ENCODE peak calls at places on chromosome X, in five cellular contexts. N is RWPE1, M is left lung, E is kidney, B is fibroblast of mammary gland. H is an unnamed sample.

GRCh38 chrX:25600776-25601175 is 537.4 kb upstream of the MAGEB18 start:
- DNase-seq in M (no peak), B (peak), E (no peak), N (no peak), H (no peak)

GRCh38 chrX:82765806-82766205 is 742.3 kb upstream of the POU3F4 start:
- DNase-seq in N (no peak), M (no peak), B (no peak), E (no peak), H (no peak)

GRCh38 chrX:152915541-152916241 is 17.8 kb downstream of the ZNF185 start:
- DNase-seq in B (peak), E (no peak), N (no peak), M (no peak), H (peak)

GRCh38 chrX:150202641-150203248 is 160.4 kb upstream of the MAMLD1 start:
- DNase-seq in M (no peak), E (no peak), N (no peak), B (peak), H (peak)

GRCh38 chrX:150897371-150898319 is 823 bp downstream of the CD99L2 start:
- DNase-seq in N (peak), E (no peak), M (peak), B (peak), H (no peak)

GRCh38 chrX:119669424-119670037 is 23.4 kb downstream of the SEPTIN6 start:
- DNase-seq in M (no peak), B (peak), E (peak), N (no peak), H (no peak)

GRCh38 chrX:44025611-44026010 is 52.4 kb upstream of the NDP start:
- DNase-seq in N (no peak), E (no peak), M (no peak), B (peak), H (no peak)

GRCh38 chrX:108439434-108439883 is at the start of gene COL4A5:
- DNase-seq in B (peak), N (peak), M (no peak), E (no peak), H (no peak)

GRCh38 chrX:68304602-68305001 is 128.7 kb downstream of the OPHN1 start:
- DNase-seq in B (no peak), M (no peak), E (no peak), N (no peak), H (no peak)

GRCh38 chrX:2828404-2829065 is at the start of gene GYG2:
- DNase-seq in M (no peak), N (no peak), B (peak), E (peak), H (no peak)

GRCh38 chrX:39527045-39527444 is 570.7 kb downstream of the BCOR start:
- DNase-seq in B (peak), M (no peak), N (no peak), E (no peak), H (no peak)

GRCh38 chrX:147803948-147804347 is 107.8 kb upstream of the FMR1 start:
- DNase-seq in E (no peak), N (peak), B (peak), M (no peak), H (no peak)

GRCh38 chrX:76555816-76556215 is 128.3 kb downstream of the MAGEE1 start:
- DNase-seq in M (no peak), B (peak), E (no peak), N (no peak), H (no peak)
- TF ChIP-seq CTCF in M (no peak), B (peak), E (no peak), N (no peak), H (no peak)

GRCh38 chrX:102154218-102154860 is 1.4 kb downstream of the BEX5 start:
- DNase-seq in B (no peak), N (no peak), M (no peak), E (no peak), H (no peak)
- TF ChIP-seq CTCF in B (no peak), N (no peak), M (no peak), E (no peak), H (no peak)

GRCh38 chrX:155179343-155179997 is 36.8 kb upstream of the VBP1 start:
- DNase-seq in E (no peak), B (no peak), M (no peak), N (no peak), H (no peak)
- TF ChIP-seq CTCF in E (no peak), B (no peak), M (no peak), N (no peak), H (no peak)

DNA sequence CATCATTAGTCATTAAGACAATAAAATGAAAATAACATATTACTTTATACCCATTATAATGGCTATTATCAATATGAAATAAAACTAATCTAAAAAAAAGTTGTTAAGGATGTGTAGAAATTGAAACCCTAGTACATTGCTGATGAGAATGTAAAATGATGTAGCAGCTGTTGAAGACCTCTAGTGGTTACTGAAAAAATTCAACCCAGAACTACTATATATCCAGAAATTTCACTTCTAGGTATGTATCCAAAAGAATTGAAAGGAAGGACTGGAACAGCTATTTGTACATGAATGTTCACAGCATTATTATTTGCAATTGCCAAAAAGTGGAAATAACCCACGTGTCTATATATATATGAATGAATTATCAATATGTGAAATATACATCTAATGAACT is 180.3 kb upstream of the KLHL4 start:
- DNase-seq in E (no peak), B (no peak), N (no peak), M (no peak), H (no peak)
- TF ChIP-seq CTCF in E (no peak), B (no peak), N (no peak), M (no peak), H (no peak)

DNA sequence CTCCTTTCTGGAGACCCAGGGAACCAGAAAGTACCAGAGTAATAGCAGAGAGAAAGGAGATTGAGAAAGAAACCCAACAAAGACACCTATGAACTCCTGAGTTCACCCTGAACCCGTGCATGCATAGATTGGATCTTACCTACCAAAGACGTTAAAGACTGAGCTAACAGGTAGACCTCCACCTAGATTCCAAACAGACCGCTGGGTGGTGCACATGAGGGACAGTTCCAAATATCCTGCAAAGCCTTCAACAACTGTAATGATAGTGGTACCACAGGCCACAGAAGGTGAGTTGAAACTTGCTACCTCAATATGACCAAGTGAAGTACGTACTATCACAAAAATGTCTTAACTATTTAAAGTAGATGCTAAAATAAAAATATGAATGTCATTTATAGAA is 34.0 kb upstream of the NR0B1 start:
- DNase-seq in N (no peak), M (no peak), E (no peak), B (no peak), H (no peak)
- TF ChIP-seq CTCF in N (no peak), M (no peak), E (no peak), B (no peak), H (no peak)

DNA sequence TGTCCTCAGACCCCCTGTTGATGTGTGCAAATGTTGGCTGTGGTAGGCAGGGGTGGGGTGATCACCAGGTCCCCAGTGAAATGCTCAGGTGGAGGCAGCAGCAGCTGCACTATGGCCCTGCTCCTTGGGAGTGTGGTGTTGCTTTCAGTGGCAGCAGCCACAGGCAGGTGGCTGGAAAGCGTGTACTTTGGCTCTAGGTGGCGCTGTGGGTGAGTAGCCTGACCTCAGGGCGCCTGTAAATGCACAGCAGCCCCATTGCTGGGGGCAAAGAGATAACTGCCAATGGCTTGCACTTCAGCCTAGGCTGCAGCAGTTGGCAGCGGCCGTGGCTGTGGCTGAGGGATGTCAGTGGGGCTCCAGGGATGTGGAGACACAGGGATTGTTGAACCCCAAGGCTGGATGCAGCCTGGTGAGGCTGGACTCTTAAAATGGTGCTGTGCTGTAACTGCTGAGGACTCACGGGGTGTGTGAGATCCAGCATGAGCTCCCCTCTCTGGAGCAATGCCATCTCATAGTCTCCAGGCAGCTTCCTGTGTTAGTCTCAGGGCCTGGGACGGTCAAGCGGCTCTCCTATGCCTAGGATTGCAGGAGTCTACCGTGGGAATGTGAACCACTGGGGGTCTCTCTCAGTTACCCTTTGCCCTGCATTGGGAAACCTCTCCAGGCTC is 421.7 kb upstream of the HTR2C start:
- DNase-seq in E (no peak), B (no peak), N (no peak), M (no peak), H (no peak)
- TF ChIP-seq CTCF in E (no peak), B (no peak), N (no peak), M (no peak), H (no peak)

GRCh38 chrX:19604375-19604774 is 89.1 kb upstream of the MAP3K15 start:
- DNase-seq in N (no peak), M (no peak), B (no peak), E (no peak), H (no peak)
- TF ChIP-seq CTCF in N (no peak), M (no peak), B (no peak), E (no peak), H (no peak)

GRCh38 chrX:53227224-53227765 is 2.3 kb upstream of the KDM5C start:
- DNase-seq in M (no peak), N (no peak), E (no peak), B (no peak), H (no peak)

GRCh38 chrX:53224860-53225797 is at the start of gene KDM5C:
- DNase-seq in B (peak), E (peak), N (peak), M (peak), H (peak)

GRCh38 chrX:53223955-53224859 is 800 bp downstream of the KDM5C start:
- DNase-seq in N (peak), B (peak), E (peak), M (peak), H (no peak)

GRCh38 chrX:53223068-53223693 is 1.8 kb downstream of the KDM5C start:
- DNase-seq in E (no peak), B (peak), N (no peak), M (no peak), H (no peak)
- TF ChIP-seq CTCF in E (no peak), B (no peak), N (no peak), M (no peak), H (no peak)

GRCh38 chrX:71096702-71097032 is 1.0 kb downstream of the FOXO4 start:
- DNase-seq in E (no peak), M (peak), N (no peak), B (no peak), H (no peak)

GRCh38 chrX:71098951-71099506 is 3.4 kb downstream of the FOXO4 start:
- DNase-seq in E (no peak), B (no peak), N (no peak), M (no peak), H (no peak)

GRCh38 chrX:71099736-71100135 is 4.1 kb downstream of the FOXO4 start:
- DNase-seq in N (no peak), E (no peak), M (no peak), B (no peak), H (no peak)

GRCh38 chrX:71095971-71096701 is 485 bp downstream of the FOXO4 start:
- DNase-seq in N (peak), B (peak), M (no peak), E (peak), H (no peak)

GRCh38 chrX:71098302-71098701 is 2.7 kb downstream of the FOXO4 start:
- DNase-seq in E (no peak), M (peak), B (peak), N (no peak), H (peak)
- TF ChIP-seq CTCF in E (peak), M (peak), B (peak), N (no peak), H (peak)

DNA sequence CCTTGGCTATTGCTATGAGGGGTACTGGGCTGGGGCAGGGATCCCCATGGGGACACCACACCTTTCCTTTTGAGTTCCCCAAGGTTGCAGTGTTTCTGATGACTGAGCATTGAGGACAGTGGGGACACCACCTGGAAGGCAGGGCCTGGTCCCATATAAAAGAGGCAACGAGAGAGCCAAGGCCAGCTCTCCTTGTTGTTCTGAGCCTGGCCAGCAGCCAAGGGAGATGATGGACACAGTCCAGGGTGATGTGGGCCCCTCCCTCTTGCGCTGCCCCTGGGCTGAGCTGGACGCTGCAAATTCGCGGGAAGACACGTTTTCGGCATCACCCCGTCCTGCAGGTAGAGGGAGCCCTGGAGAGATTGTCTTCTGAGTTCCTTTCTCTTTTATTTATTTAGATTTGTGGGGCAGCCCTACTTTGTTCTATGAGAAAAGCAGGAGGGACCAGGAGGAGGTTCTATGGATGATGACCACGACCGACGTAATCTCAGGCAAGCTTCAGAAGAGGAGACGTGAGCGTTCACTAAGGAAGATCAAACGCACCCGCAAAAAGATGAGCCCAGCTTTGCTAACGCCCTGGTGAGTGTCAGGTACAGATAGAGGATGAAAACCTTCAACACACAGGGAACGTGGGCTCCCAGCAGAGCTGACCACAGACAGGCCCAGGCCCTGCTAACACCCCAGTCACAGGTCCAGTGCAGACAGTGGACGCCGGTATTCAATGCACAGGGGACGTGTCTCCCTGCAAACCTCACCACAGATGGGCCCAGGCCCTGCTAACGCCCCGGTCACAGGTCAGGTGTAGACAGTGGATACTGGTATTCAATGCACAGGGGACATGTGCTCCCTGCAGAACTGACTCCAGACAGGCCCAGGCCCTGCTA is 97.4 kb downstream of the SHOX start:
- DNase-seq in M (no peak), B (no peak), N (no peak), E (no peak), H (no peak)
- TF ChIP-seq CTCF in M (no peak), B (no peak), N (no peak), E (no peak), H (peak)